ENCODE peak calls at places on chromosomes 3 and 15, in five cellular contexts. O is A673, E is activated B cell treated with CpG ODN at 0.5 μM for 24 hours, W is Calu3, V is A549. L is an unnamed sample.

GRCh38 chr15:73741401-73741836 is 11.7 kb downstream of the INSYN1 start:
- DNase-seq in O (no peak), E (no peak), W (no peak), V (no peak), L (no peak)

GRCh38 chr3:150351398-150351797 is 56.7 kb upstream of the TSC22D2 start:
- DNase-seq in O (no peak), E (no peak), W (no peak), V (no peak), L (no peak)

GRCh38 chr3:17678116-17678741 is 64.2 kb downstream of the TBC1D5 start:
- DNase-seq in O (no peak), E (no peak), W (no peak), V (no peak), L (no peak)

GRCh38 chr3:183260167-183260904 is 7.3 kb downstream of the B3GNT5 start:
- DNase-seq in O (no peak), E (no peak), W (no peak), V (no peak), L (no peak)

GRCh38 chr3:145785650-145786049 is 375.3 kb downstream of the PLOD2 start:
- DNase-seq in O (no peak), E (no peak), W (no peak), V (no peak), L (no peak)

GRCh38 chr3:69082805-69083204 is 1.9 kb upstream of the ARL6IP5 start:
- DNase-seq in O (peak), E (peak), W (peak), V (no peak), L (no peak)

GRCh38 chr3:112306825-112307224 is 12.8 kb upstream of the SLC9C1 start:
- DNase-seq in O (no peak), E (no peak), W (no peak), V (no peak), L (no peak)

GRCh38 chr15:47364671-47365141 is 352.6 kb upstream of the SEMA6D start:
- DNase-seq in O (no peak), E (no peak), W (no peak), V (no peak), L (no peak)

GRCh38 chr3:53195602-53196574 is 34.9 kb downstream of the PRKCD start:
- DNase-seq in O (peak), E (peak), W (peak), V (peak), L (peak)

GRCh38 chr15:64532515-64532914 is 72.1 kb downstream of the ZNF609 start:
- DNase-seq in O (no peak), E (no peak), W (no peak), V (no peak), L (no peak)

GRCh38 chr15:44435893-44436667 is 8.7 kb downstream of the CTDSPL2 start:
- DNase-seq in O (no peak), E (no peak), W (no peak), V (no peak), L (no peak)

GRCh38 chr3:143783856-143784370 is 64.4 kb downstream of the SLC9A9 start:
- DNase-seq in O (peak), E (no peak), W (no peak), V (no peak), L (no peak)

GRCh38 chr3:60542981-60543380 is 708.3 kb downstream of the FHIT start:
- DNase-seq in O (no peak), E (no peak), W (no peak), V (no peak), L (no peak)

GRCh38 chr15:57732526-57733331 is 26.2 kb downstream of the POLR2M start:
- DNase-seq in O (peak), E (no peak), W (peak), V (peak), L (no peak)

GRCh38 chr3:107431298-107432012 is 54.2 kb downstream of the CCDC54 start:
- DNase-seq in O (peak), E (peak), W (peak), V (peak), L (peak)

GRCh38 chr3:130901463-130902204 is 7.8 kb downstream of the ATP2C1 start:
- DNase-seq in O (no peak), E (no peak), W (no peak), V (no peak), L (no peak)

GRCh38 chr3:42180901-42181300 is 85.1 kb downstream of the CCK start:
- DNase-seq in O (no peak), E (no peak), W (peak), V (no peak), L (no peak)

GRCh38 chr15:70247281-70247680 is 149.6 kb upstream of the TLE3 start:
- DNase-seq in O (no peak), E (no peak), W (no peak), V (no peak), L (no peak)
- TF ChIP-seq CTCF in O (no peak), E (no peak), W (no peak), V (no peak), L (no peak)

DNA sequence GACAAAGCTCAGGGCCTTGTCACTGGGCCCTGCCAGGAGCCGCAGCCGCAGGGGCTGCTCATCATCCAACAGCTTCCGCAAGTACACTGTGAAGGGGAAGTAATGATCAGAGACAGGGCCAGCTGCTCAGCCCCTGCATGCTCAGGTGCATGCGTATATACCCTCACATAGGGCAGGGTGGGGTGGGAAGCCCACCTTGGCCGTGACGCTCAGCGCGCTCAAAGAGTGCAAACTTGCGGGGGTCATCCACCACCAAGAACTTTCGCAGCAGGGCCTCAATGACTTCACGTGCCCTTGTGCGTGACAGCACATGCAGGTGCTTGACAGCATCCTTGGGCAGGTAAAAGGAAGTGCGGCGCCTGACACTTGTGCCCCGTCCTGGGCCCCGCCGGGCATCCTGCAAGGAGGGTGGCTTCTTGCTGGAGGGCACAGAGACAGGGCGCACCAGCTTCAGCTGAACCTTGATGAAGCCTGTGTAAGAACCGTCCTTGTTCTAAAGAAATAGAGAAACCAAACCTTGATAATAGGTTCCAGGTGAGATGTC is 3.4 kb upstream of the TUSC2 start:
- DNase-seq in O (no peak), E (no peak), W (no peak), V (no peak), L (no peak)
- TF ChIP-seq CTCF in O (no peak), E (no peak), W (no peak), V (no peak), L (no peak)

DNA sequence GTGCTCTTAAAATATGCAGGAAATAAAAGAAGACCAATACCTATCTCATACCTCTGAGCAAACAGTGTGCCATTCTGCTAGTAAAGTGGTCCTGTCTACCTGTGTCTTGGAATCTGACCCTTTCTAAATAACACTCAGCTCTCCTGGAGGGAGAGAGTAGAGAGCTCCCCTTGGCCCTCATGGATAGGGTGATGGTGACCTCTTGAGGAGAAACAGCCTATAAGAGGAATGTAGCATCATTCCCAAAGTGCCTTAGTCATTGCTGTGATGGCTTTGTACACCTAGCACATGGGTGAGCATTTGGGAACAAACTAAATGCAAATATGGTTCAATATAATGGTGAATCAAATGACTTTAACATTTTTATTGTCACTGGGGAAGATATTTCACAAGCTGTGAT is 10.0 kb downstream of the SNTN start:
- DNase-seq in O (peak), E (no peak), W (peak), V (no peak), L (no peak)
- TF ChIP-seq CTCF in O (peak), E (no peak), W (no peak), V (no peak), L (no peak)

DNA sequence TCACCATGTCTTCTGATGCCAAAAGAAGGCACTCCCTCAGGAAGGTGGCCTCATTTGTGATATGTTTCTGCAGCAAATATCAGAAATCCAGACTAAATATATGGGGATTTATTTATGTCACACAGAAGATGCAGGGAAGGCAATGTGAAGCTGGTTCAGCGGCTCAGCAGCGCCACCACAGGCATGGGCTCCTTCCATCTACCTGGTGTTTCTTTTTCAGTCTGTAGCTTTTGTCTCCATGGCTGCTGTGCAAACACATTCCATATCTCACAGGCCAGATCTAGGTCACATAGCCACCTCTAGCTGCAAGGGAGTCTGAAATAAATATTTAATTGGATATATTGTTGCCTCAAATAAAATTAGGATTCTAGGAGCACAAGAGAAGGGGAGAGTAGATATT is 502.1 kb upstream of the IL12A start:
- DNase-seq in O (no peak), E (no peak), W (no peak), V (peak), L (no peak)
- TF ChIP-seq CTCF in O (peak), E (no peak), W (no peak), V (no peak), L (peak)

DNA sequence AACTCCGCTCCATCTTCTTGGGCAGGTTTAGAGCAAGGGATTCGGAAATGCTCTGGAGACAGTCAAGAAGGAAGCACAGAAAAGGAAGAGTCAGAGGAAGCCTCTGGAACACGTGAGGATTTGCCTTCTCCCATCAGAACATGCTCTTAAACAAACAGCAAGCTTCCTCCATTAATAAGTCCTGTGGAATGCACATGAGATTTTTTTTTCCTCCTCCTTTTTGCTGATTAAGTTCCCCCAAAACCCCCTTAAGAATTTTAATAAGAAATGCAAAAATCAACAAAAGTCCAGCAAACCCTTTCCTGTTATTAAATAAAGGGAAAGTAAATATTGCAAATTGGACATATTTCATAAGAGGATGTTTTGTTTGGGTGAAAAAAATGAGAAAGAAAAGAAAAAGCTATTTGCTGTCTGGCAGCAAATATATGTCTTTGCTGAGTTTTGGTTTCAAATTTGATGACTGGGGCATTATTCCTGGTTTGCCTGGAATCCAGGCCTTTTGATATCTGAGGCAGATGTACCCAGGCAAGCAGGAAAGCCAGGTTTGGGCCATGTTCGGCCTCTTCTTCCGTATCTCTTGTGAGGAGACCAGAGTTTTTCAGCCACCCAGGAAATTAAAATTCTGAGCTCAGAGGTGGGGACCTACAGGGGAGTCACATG is 7.9 kb upstream of the TSEN2 start:
- DNase-seq in O (no peak), E (no peak), W (no peak), V (no peak), L (no peak)
- TF ChIP-seq CTCF in O (no peak), E (no peak), W (no peak), V (no peak), L (no peak)

DNA sequence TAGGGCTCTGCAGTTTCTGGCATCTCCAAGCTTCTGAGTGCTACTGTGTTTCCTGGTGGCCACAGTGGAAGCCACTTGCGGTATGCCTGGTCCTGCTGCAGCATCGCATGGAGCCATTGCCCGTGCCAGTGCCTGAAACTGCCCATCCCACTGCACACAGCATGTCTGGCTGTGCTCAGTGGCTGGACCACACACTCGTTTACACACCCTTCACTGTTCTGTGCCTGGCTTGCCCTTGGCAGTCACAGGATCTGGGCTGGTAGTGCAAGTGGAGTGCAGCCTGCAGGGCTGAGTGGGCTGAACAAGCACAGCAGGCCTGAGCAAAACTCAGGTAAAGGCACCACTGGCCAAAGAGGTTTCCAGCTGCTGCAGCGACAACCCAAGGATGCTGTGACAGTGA is 600.0 kb downstream of the SI start:
- DNase-seq in O (no peak), E (no peak), W (no peak), V (no peak), L (no peak)
- TF ChIP-seq CTCF in O (no peak), E (no peak), W (no peak), V (no peak), L (no peak)

DNA sequence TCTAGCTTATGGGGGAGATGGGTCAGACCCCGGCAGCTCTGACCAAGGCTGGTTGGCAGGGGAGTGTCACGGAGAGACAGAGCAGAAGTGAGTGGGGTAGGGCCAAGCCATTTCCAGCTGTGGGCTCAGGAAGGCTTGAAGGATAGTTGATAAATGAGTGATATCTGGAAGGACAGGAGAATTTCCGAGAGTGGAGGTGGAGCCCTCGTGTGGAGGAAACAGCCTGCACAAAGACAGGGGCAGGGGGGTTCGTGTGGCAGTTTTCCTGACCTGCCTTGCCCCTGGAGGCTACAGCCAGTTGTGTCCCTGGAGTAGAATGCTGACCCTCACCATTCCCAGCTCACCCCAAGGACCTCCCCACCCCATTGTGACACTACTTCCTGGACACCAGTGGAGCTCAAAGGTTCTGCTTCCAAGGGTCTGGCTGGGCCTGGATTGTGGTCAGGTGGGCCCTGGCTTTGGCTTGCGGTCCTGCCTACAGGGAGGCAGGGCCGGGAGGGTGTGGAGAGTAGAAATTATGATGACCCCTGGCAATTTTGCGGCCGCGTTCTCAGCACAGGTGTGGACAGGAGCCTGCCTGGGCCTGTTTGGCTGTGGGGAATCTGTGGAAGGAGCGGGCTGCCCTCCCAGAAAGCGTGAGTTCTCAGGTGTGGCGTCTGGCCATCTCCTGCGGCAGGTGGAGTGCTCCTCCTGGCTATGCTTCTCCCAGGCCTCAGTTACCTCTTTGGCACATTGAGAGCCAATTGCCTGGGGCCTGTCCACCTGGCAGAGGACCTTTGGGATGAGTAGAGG is at the start of gene SLC22A14:
- DNase-seq in O (no peak), E (no peak), W (no peak), V (no peak), L (peak)
- TF ChIP-seq CTCF in O (peak), E (no peak), W (no peak), V (no peak), L (no peak)

DNA sequence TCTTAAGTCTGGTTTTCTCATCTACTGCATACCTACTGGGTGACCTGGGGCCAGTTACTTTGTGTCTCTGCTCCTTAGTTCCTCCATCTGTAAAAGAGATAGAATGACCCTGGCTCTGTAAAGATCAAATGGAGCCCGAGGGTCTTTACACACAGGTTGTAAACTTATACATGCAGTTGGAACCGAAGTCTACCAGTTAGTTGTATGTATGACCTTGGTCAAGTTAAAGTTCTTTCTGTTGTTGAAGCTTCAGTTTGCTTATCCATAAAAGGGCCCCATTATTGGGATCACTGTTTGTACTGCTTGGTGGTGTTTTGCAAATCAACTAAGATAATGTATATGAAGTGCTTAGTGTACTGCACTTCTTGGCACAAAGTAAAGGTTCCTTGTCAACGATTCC is 186.9 kb downstream of the PTPRG start:
- DNase-seq in O (no peak), E (no peak), W (no peak), V (no peak), L (no peak)
- TF ChIP-seq CTCF in O (no peak), E (no peak), W (no peak), V (no peak), L (no peak)

GRCh38 chr15:56019819-56020218 is 26.4 kb upstream of the NEDD4 start:
- DNase-seq in O (no peak), E (no peak), W (no peak), V (no peak), L (no peak)
- TF ChIP-seq CTCF in O (no peak), E (no peak), W (no peak), V (no peak), L (no peak)